ENCODE peak calls at places on chromosomes 1 and 21, in nine cellular contexts. C is ELF-1, U is activated T-cell treated with anti-CD3 and anti-CD28 coated beads for 1 hour, A is EL, I is heart right ventricle, P is T1000, X is progenitor cell of endocrine pancreas, L is stromal cell of bone marrow, W is NCI-H774. S is an unnamed sample.
A peak's percentile ranks its signal among the peaks of the same experiment; 100 is the strongest.

GRCh38 chr1:163084330-163084729 is 15.2 kb downstream of the RGS4 start:
- DNase-seq in C (no peak), U (no peak), A (peak; percentile 41), I (no peak), P (no peak), X (no peak), L (no peak), W (no peak), S (no peak)

GRCh38 chr1:87918398-87918797 is 589.7 kb downstream of the LMO4 start:
- DNase-seq in C (no peak), U (no peak), A (no peak), I (no peak), P (no peak), X (no peak), L (no peak), W (no peak), S (no peak)

GRCh38 chr1:206824327-206824726 is 41.1 kb upstream of the IL20 start:
- DNase-seq in C (no peak), U (no peak), A (peak; percentile 36), I (no peak), P (no peak), X (no peak), L (no peak), W (no peak), S (no peak)

GRCh38 chr1:19495816-19496528 is 10.6 kb upstream of the CAPZB start:
- DNase-seq in C (no peak), U (no peak), A (no peak), I (no peak), P (no peak), X (no peak), L (no peak), W (no peak), S (no peak)

GRCh38 chr1:153567621-153568366 is 2.1 kb upstream of the S100A2 start:
- DNase-seq in C (peak; percentile 84), U (no peak), A (no peak), I (no peak), P (peak; percentile 12), X (no peak), L (no peak), W (no peak), S (no peak)

GRCh38 chr1:51189421-51190073 is 46.5 kb upstream of the RNF11 start:
- DNase-seq in C (peak; percentile 9), U (peak; percentile 7), A (peak; percentile 68), I (no peak), P (no peak), X (peak; percentile 13), L (peak; percentile 57), W (peak; percentile 81), S (no peak)

GRCh38 chr1:221829327-221830011 is 87.6 kb upstream of the DUSP10 start:
- DNase-seq in C (no peak), U (no peak), A (peak; percentile 93), I (no peak), P (no peak), X (no peak), L (peak; percentile 87), W (no peak), S (no peak)

GRCh38 chr1:76140227-76140626 is 65.7 kb downstream of the ST6GALNAC3 start:
- DNase-seq in C (no peak), U (no peak), A (no peak), I (no peak), P (no peak), X (no peak), L (no peak), W (no peak), S (no peak)

GRCh38 chr1:85214654-85215053 is 13.8 kb upstream of the SYDE2 start:
- DNase-seq in C (no peak), U (no peak), A (peak; percentile 17), I (no peak), P (no peak), X (no peak), L (no peak), W (no peak), S (no peak)

GRCh38 chr1:27358928-27359313 is 7.8 kb downstream of the MAP3K6 start:
- DNase-seq in C (no peak), U (no peak), A (no peak), I (no peak), P (no peak), X (no peak), L (no peak), W (no peak), S (no peak)

GRCh38 chr21:14762734-14763694 is 216.9 kb upstream of the SAMSN1 start:
- DNase-seq in C (no peak), U (no peak), A (no peak), I (no peak), P (no peak), X (no peak), L (no peak), W (no peak), S (no peak)

GRCh38 chr1:55040083-55040952 is 970 bp downstream of the PCSK9 start:
- DNase-seq in C (peak; percentile 17), U (no peak), A (no peak), I (no peak), P (no peak), X (no peak), L (no peak), W (no peak), S (no peak)